ENCODE peak calls at places on chromosome 3, in eight cellular contexts. One of them, this sample, is unnamed.
A peak's percentile ranks its signal among the peaks of the same experiment; 100 is the strongest.

GRCh38 chr3:129485681-129486056 is 42.8 kb upstream of the RHO start:
- DNase-seq in H9: no peak
- DNase-seq in BJ: peak; percentile 98
- DNase-seq in foreskin fibroblast: peak; percentile 99
- DNase-seq in progenitor cell of endocrine pancreas: no peak
- DNase-seq in substantia nigra: peak; percentile 36
- DNase-seq in globus pallidus: peak; percentile 69
- DNase-seq in fibroblast of pulmonary artery: peak; percentile 99
- DNase-seq in this sample: no peak

GRCh38 chr3:108461641-108462040 is 48.8 kb downstream of the MYH15 start:
- DNase-seq in H9: no peak
- DNase-seq in BJ: no peak
- DNase-seq in foreskin fibroblast: no peak
- DNase-seq in progenitor cell of endocrine pancreas: no peak
- DNase-seq in substantia nigra: no peak
- DNase-seq in globus pallidus: no peak
- DNase-seq in fibroblast of pulmonary artery: peak; percentile 36
- DNase-seq in this sample: no peak

GRCh38 chr3:112633757-112634156 is 7.2 kb downstream of the CCDC80 start:
- DNase-seq in H9: no peak
- DNase-seq in BJ: no peak
- DNase-seq in foreskin fibroblast: no peak
- DNase-seq in progenitor cell of endocrine pancreas: no peak
- DNase-seq in substantia nigra: no peak
- DNase-seq in globus pallidus: no peak
- DNase-seq in fibroblast of pulmonary artery: no peak
- DNase-seq in this sample: no peak

GRCh38 chr3:51682079-51682478 is 11.0 kb downstream of the TEX264 start:
- DNase-seq in H9: peak; percentile 88
- DNase-seq in BJ: peak; percentile 52
- DNase-seq in foreskin fibroblast: peak; percentile 81
- DNase-seq in progenitor cell of endocrine pancreas: no peak
- DNase-seq in substantia nigra: peak; percentile 35
- DNase-seq in globus pallidus: peak; percentile 71
- DNase-seq in fibroblast of pulmonary artery: peak; percentile 87
- DNase-seq in this sample: peak; percentile 96

GRCh38 chr3:30294241-30294667 is 312.1 kb upstream of the TGFBR2 start:
- DNase-seq in H9: peak; percentile 28
- DNase-seq in BJ: no peak
- DNase-seq in foreskin fibroblast: no peak
- DNase-seq in progenitor cell of endocrine pancreas: no peak
- DNase-seq in substantia nigra: no peak
- DNase-seq in globus pallidus: no peak
- DNase-seq in fibroblast of pulmonary artery: peak; percentile 53
- DNase-seq in this sample: no peak

GRCh38 chr3:187912007-187912406 is 166.7 kb upstream of the BCL6 start:
- DNase-seq in H9: no peak
- DNase-seq in BJ: no peak
- DNase-seq in foreskin fibroblast: no peak
- DNase-seq in progenitor cell of endocrine pancreas: no peak
- DNase-seq in substantia nigra: no peak
- DNase-seq in globus pallidus: no peak
- DNase-seq in fibroblast of pulmonary artery: no peak
- DNase-seq in this sample: no peak

GRCh38 chr3:56413911-56414310 is 54.4 kb downstream of the ERC2 start:
- DNase-seq in H9: no peak
- DNase-seq in BJ: no peak
- DNase-seq in foreskin fibroblast: no peak
- DNase-seq in progenitor cell of endocrine pancreas: no peak
- DNase-seq in substantia nigra: no peak
- DNase-seq in globus pallidus: no peak
- DNase-seq in fibroblast of pulmonary artery: peak; percentile 5
- DNase-seq in this sample: no peak

GRCh38 chr3:143362115-143362992 is 242.8 kb downstream of the CHST2 start:
- DNase-seq in H9: no peak
- DNase-seq in BJ: no peak
- DNase-seq in foreskin fibroblast: no peak
- DNase-seq in progenitor cell of endocrine pancreas: no peak
- DNase-seq in substantia nigra: no peak
- DNase-seq in globus pallidus: no peak
- DNase-seq in fibroblast of pulmonary artery: no peak
- DNase-seq in this sample: no peak

GRCh38 chr3:100629728-100630127 is 20.3 kb downstream of the ADGRG7 start:
- DNase-seq in H9: no peak
- DNase-seq in BJ: no peak
- DNase-seq in foreskin fibroblast: no peak
- DNase-seq in progenitor cell of endocrine pancreas: no peak
- DNase-seq in substantia nigra: no peak
- DNase-seq in globus pallidus: no peak
- DNase-seq in fibroblast of pulmonary artery: no peak
- DNase-seq in this sample: no peak

GRCh38 chr3:14235896-14236295 is 57.3 kb downstream of the LSM3 start:
- DNase-seq in H9: no peak
- DNase-seq in BJ: no peak
- DNase-seq in foreskin fibroblast: peak; percentile 54
- DNase-seq in progenitor cell of endocrine pancreas: no peak
- DNase-seq in substantia nigra: no peak
- DNase-seq in globus pallidus: no peak
- DNase-seq in fibroblast of pulmonary artery: no peak
- DNase-seq in this sample: no peak

GRCh38 chr3:181103605-181104004 is 114.1 kb upstream of the DNAJC19 start:
- DNase-seq in H9: peak; percentile 53
- DNase-seq in BJ: no peak
- DNase-seq in foreskin fibroblast: no peak
- DNase-seq in progenitor cell of endocrine pancreas: no peak
- DNase-seq in substantia nigra: no peak
- DNase-seq in globus pallidus: no peak
- DNase-seq in fibroblast of pulmonary artery: peak; percentile 1
- DNase-seq in this sample: no peak

GRCh38 chr3:54599741-54600140 is 328.1 kb downstream of the LRTM1 start:
- DNase-seq in H9: no peak
- DNase-seq in BJ: no peak
- DNase-seq in foreskin fibroblast: no peak
- DNase-seq in progenitor cell of endocrine pancreas: no peak
- DNase-seq in substantia nigra: peak; percentile 65
- DNase-seq in globus pallidus: peak; percentile 72
- DNase-seq in fibroblast of pulmonary artery: no peak
- DNase-seq in this sample: no peak

GRCh38 chr3:195896361-195897080 is 11.8 kb downstream of the TNK2 start:
- DNase-seq in H9: no peak
- DNase-seq in BJ: no peak
- DNase-seq in foreskin fibroblast: peak; percentile 75
- DNase-seq in progenitor cell of endocrine pancreas: no peak
- DNase-seq in substantia nigra: peak; percentile 68
- DNase-seq in globus pallidus: peak; percentile 78
- DNase-seq in fibroblast of pulmonary artery: peak; percentile 88
- DNase-seq in this sample: no peak

GRCh38 chr3:131702156-131702555 is 199.4 kb upstream of the MRPL3 start:
- DNase-seq in H9: no peak
- DNase-seq in BJ: peak; percentile 17
- DNase-seq in foreskin fibroblast: no peak
- DNase-seq in progenitor cell of endocrine pancreas: no peak
- DNase-seq in substantia nigra: no peak
- DNase-seq in globus pallidus: no peak
- DNase-seq in fibroblast of pulmonary artery: no peak
- DNase-seq in this sample: no peak

GRCh38 chr3:6542795-6543194 is 318.1 kb upstream of the GRM7 start:
- DNase-seq in H9: no peak
- DNase-seq in BJ: no peak
- DNase-seq in foreskin fibroblast: no peak
- DNase-seq in progenitor cell of endocrine pancreas: no peak
- DNase-seq in substantia nigra: no peak
- DNase-seq in globus pallidus: no peak
- DNase-seq in fibroblast of pulmonary artery: no peak
- DNase-seq in this sample: no peak

GRCh38 chr3:99972380-99973104 is 141.8 kb downstream of the FILIP1L start:
- DNase-seq in H9: no peak
- DNase-seq in BJ: no peak
- DNase-seq in foreskin fibroblast: no peak
- DNase-seq in progenitor cell of endocrine pancreas: no peak
- DNase-seq in substantia nigra: no peak
- DNase-seq in globus pallidus: no peak
- DNase-seq in fibroblast of pulmonary artery: no peak
- DNase-seq in this sample: no peak

GRCh38 chr3:197486861-197487260 is 68.9 kb downstream of the BDH1 start:
- DNase-seq in H9: no peak
- DNase-seq in BJ: no peak
- DNase-seq in foreskin fibroblast: no peak
- DNase-seq in progenitor cell of endocrine pancreas: no peak
- DNase-seq in substantia nigra: no peak
- DNase-seq in globus pallidus: no peak
- DNase-seq in fibroblast of pulmonary artery: no peak
- DNase-seq in this sample: no peak

GRCh38 chr3:176663376-176663775 is 533.9 kb downstream of the TBL1XR1 start:
- DNase-seq in H9: no peak
- DNase-seq in BJ: peak; percentile 8
- DNase-seq in foreskin fibroblast: peak; percentile 9
- DNase-seq in progenitor cell of endocrine pancreas: no peak
- DNase-seq in substantia nigra: no peak
- DNase-seq in globus pallidus: no peak
- DNase-seq in fibroblast of pulmonary artery: peak; percentile 47
- DNase-seq in this sample: no peak

GRCh38 chr3:191066669-191067068 is 132.4 kb upstream of the OSTN start:
- DNase-seq in H9: no peak
- DNase-seq in BJ: peak; percentile 19
- DNase-seq in foreskin fibroblast: no peak
- DNase-seq in progenitor cell of endocrine pancreas: no peak
- DNase-seq in substantia nigra: no peak
- DNase-seq in globus pallidus: no peak
- DNase-seq in fibroblast of pulmonary artery: peak; percentile 44
- DNase-seq in this sample: no peak

GRCh38 chr3:109927161-109927560 is 589.8 kb upstream of the DPPA4 start:
- DNase-seq in H9: no peak
- DNase-seq in BJ: peak; percentile 85
- DNase-seq in foreskin fibroblast: peak; percentile 92
- DNase-seq in progenitor cell of endocrine pancreas: no peak
- DNase-seq in substantia nigra: no peak
- DNase-seq in globus pallidus: no peak
- DNase-seq in fibroblast of pulmonary artery: peak; percentile 96
- DNase-seq in this sample: peak; percentile 39

GRCh38 chr3:36525115-36525711 is 144.9 kb downstream of the STAC start:
- DNase-seq in H9: no peak
- DNase-seq in BJ: peak; percentile 87
- DNase-seq in foreskin fibroblast: peak; percentile 24
- DNase-seq in progenitor cell of endocrine pancreas: no peak
- DNase-seq in substantia nigra: no peak
- DNase-seq in globus pallidus: no peak
- DNase-seq in fibroblast of pulmonary artery: peak; percentile 67
- DNase-seq in this sample: no peak

GRCh38 chr3:140388525-140388924 is 289.3 kb upstream of the TRIM42 start:
- DNase-seq in H9: no peak
- DNase-seq in BJ: no peak
- DNase-seq in foreskin fibroblast: no peak
- DNase-seq in progenitor cell of endocrine pancreas: no peak
- DNase-seq in substantia nigra: no peak
- DNase-seq in globus pallidus: no peak
- DNase-seq in fibroblast of pulmonary artery: no peak
- DNase-seq in this sample: no peak

GRCh38 chr3:187064210-187065115 is 74.8 kb downstream of the RPL39L start:
- DNase-seq in H9: no peak
- DNase-seq in BJ: no peak
- DNase-seq in foreskin fibroblast: peak; percentile 51
- DNase-seq in progenitor cell of endocrine pancreas: no peak
- DNase-seq in substantia nigra: no peak
- DNase-seq in globus pallidus: no peak
- DNase-seq in fibroblast of pulmonary artery: peak; percentile 61
- DNase-seq in this sample: no peak

GRCh38 chr3:139653582-139653981 is 24.2 kb downstream of the NMNAT3 start:
- DNase-seq in H9: no peak
- DNase-seq in BJ: no peak
- DNase-seq in foreskin fibroblast: no peak
- DNase-seq in progenitor cell of endocrine pancreas: no peak
- DNase-seq in substantia nigra: no peak
- DNase-seq in globus pallidus: no peak
- DNase-seq in fibroblast of pulmonary artery: no peak
- DNase-seq in this sample: no peak

GRCh38 chr3:148372476-148372875 is 325.2 kb upstream of the AGTR1 start:
- DNase-seq in H9: no peak
- DNase-seq in BJ: no peak
- DNase-seq in foreskin fibroblast: no peak
- DNase-seq in progenitor cell of endocrine pancreas: no peak
- DNase-seq in substantia nigra: no peak
- DNase-seq in globus pallidus: no peak
- DNase-seq in fibroblast of pulmonary artery: no peak
- DNase-seq in this sample: no peak

GRCh38 chr3:182244222-182244971 is 532.7 kb downstream of the SOX2 start:
- DNase-seq in H9: no peak
- DNase-seq in BJ: no peak
- DNase-seq in foreskin fibroblast: no peak
- DNase-seq in progenitor cell of endocrine pancreas: no peak
- DNase-seq in substantia nigra: peak; percentile 40
- DNase-seq in globus pallidus: peak; percentile 76
- DNase-seq in fibroblast of pulmonary artery: no peak
- DNase-seq in this sample: no peak